ENCODE peak calls at places on chromosomes 2 and 18, in eight cellular contexts. One of them, this sample, is unnamed.

GRCh38 chr18:3594760-3595241 is 144.8 kb downstream of the TGIF1 start:
- DNase-seq in endodermal cell: peak
- DNase-seq in foreskin keratinocyte: peak
- DNase-seq in upper lobe of right lung: no peak
- DNase-seq in PC-9: peak
- DNase-seq in CD8-positive, alpha-beta T cell: no peak
- DNase-seq in tibial artery: no peak
- DNase-seq in K562: no peak
- DNase-seq in this sample: no peak

GRCh38 chr2:28546242-28546641 is 50.4 kb downstream of the PLB1 start:
- DNase-seq in K562: no peak
- DNase-seq in PC-9: no peak
- DNase-seq in endodermal cell: no peak
- DNase-seq in upper lobe of right lung: no peak
- DNase-seq in foreskin keratinocyte: no peak
- DNase-seq in CD8-positive, alpha-beta T cell: no peak
- DNase-seq in tibial artery: no peak
- DNase-seq in this sample: no peak

GRCh38 chr2:105005170-105005569 is 32.7 kb upstream of the MRPS9 start:
- DNase-seq in tibial artery: no peak
- DNase-seq in foreskin keratinocyte: no peak
- DNase-seq in K562: no peak
- DNase-seq in upper lobe of right lung: no peak
- DNase-seq in CD8-positive, alpha-beta T cell: no peak
- DNase-seq in endodermal cell: no peak
- DNase-seq in PC-9: no peak
- DNase-seq in this sample: no peak

GRCh38 chr2:109210431-109211200 is 81.6 kb downstream of the SH3RF3 start:
- DNase-seq in K562: no peak
- DNase-seq in PC-9: no peak
- DNase-seq in upper lobe of right lung: peak
- DNase-seq in foreskin keratinocyte: no peak
- DNase-seq in tibial artery: no peak
- DNase-seq in endodermal cell: peak
- DNase-seq in CD8-positive, alpha-beta T cell: no peak
- DNase-seq in this sample: no peak

GRCh38 chr18:7946724-7947377 is 379.7 kb downstream of the PTPRM start:
- DNase-seq in endodermal cell: peak
- DNase-seq in foreskin keratinocyte: no peak
- DNase-seq in upper lobe of right lung: no peak
- DNase-seq in CD8-positive, alpha-beta T cell: no peak
- DNase-seq in tibial artery: no peak
- DNase-seq in K562: no peak
- DNase-seq in PC-9: peak
- DNase-seq in this sample: peak

GRCh38 chr2:24766609-24767008 is 26.6 kb downstream of the PTRHD1 start:
- DNase-seq in foreskin keratinocyte: no peak
- DNase-seq in K562: no peak
- DNase-seq in PC-9: no peak
- DNase-seq in upper lobe of right lung: no peak
- DNase-seq in CD8-positive, alpha-beta T cell: no peak
- DNase-seq in endodermal cell: no peak
- DNase-seq in tibial artery: no peak
- DNase-seq in this sample: no peak

GRCh38 chr2:228518-229278 is 35.1 kb downstream of the SH3YL1 start:
- DNase-seq in K562: no peak
- DNase-seq in PC-9: no peak
- DNase-seq in upper lobe of right lung: no peak
- DNase-seq in endodermal cell: no peak
- DNase-seq in foreskin keratinocyte: no peak
- DNase-seq in CD8-positive, alpha-beta T cell: no peak
- DNase-seq in tibial artery: no peak
- DNase-seq in this sample: no peak

GRCh38 chr2:235614900-235615712 is 121.3 kb downstream of the AGAP1 start:
- DNase-seq in foreskin keratinocyte: no peak
- DNase-seq in upper lobe of right lung: no peak
- DNase-seq in K562: no peak
- DNase-seq in tibial artery: peak
- DNase-seq in endodermal cell: no peak
- DNase-seq in CD8-positive, alpha-beta T cell: no peak
- DNase-seq in PC-9: peak
- DNase-seq in this sample: peak

GRCh38 chr2:25197336-25198208 is 29.2 kb upstream of the POMC start:
- DNase-seq in upper lobe of right lung: peak
- DNase-seq in foreskin keratinocyte: no peak
- DNase-seq in PC-9: no peak
- DNase-seq in endodermal cell: no peak
- DNase-seq in CD8-positive, alpha-beta T cell: no peak
- DNase-seq in K562: no peak
- DNase-seq in tibial artery: no peak
- DNase-seq in this sample: no peak

GRCh38 chr2:224838335-224838734 is 122.2 kb upstream of the CCDC195 start:
- DNase-seq in tibial artery: no peak
- DNase-seq in upper lobe of right lung: no peak
- DNase-seq in foreskin keratinocyte: no peak
- DNase-seq in CD8-positive, alpha-beta T cell: no peak
- DNase-seq in K562: no peak
- DNase-seq in endodermal cell: no peak
- DNase-seq in PC-9: no peak
- DNase-seq in this sample: no peak

GRCh38 chr2:230877131-230877736 is 12.5 kb downstream of the ITM2C start:
- DNase-seq in endodermal cell: peak
- DNase-seq in tibial artery: no peak
- DNase-seq in upper lobe of right lung: no peak
- DNase-seq in K562: no peak
- DNase-seq in CD8-positive, alpha-beta T cell: no peak
- DNase-seq in PC-9: no peak
- DNase-seq in foreskin keratinocyte: no peak
- DNase-seq in this sample: no peak

GRCh38 chr2:25228848-25229674 is 60.7 kb upstream of the POMC start:
- DNase-seq in K562: peak
- DNase-seq in CD8-positive, alpha-beta T cell: peak
- DNase-seq in upper lobe of right lung: peak
- DNase-seq in foreskin keratinocyte: peak
- DNase-seq in tibial artery: peak
- DNase-seq in endodermal cell: peak
- DNase-seq in PC-9: peak
- DNase-seq in this sample: peak

GRCh38 chr2:63755980-63756379 is 85.7 kb upstream of the UGP2 start:
- DNase-seq in endodermal cell: no peak
- DNase-seq in CD8-positive, alpha-beta T cell: no peak
- DNase-seq in K562: no peak
- DNase-seq in foreskin keratinocyte: no peak
- DNase-seq in PC-9: peak
- DNase-seq in tibial artery: no peak
- DNase-seq in upper lobe of right lung: no peak
- DNase-seq in this sample: no peak

GRCh38 chr2:67255933-67256615 is 141.1 kb upstream of the ETAA1 start:
- DNase-seq in upper lobe of right lung: no peak
- DNase-seq in endodermal cell: no peak
- DNase-seq in tibial artery: no peak
- DNase-seq in K562: no peak
- DNase-seq in CD8-positive, alpha-beta T cell: no peak
- DNase-seq in foreskin keratinocyte: peak
- DNase-seq in PC-9: peak
- DNase-seq in this sample: no peak

GRCh38 chr2:64524604-64525322 is 635 bp downstream of the AFTPH start:
- DNase-seq in foreskin keratinocyte: no peak
- DNase-seq in PC-9: no peak
- DNase-seq in upper lobe of right lung: no peak
- DNase-seq in CD8-positive, alpha-beta T cell: no peak
- DNase-seq in tibial artery: no peak
- DNase-seq in K562: no peak
- DNase-seq in endodermal cell: peak
- DNase-seq in this sample: peak

GRCh38 chr2:6810961-6811360 is 54.7 kb downstream of the CMPK2 start:
- DNase-seq in PC-9: no peak
- DNase-seq in CD8-positive, alpha-beta T cell: no peak
- DNase-seq in foreskin keratinocyte: no peak
- DNase-seq in K562: no peak
- DNase-seq in endodermal cell: no peak
- DNase-seq in tibial artery: no peak
- DNase-seq in upper lobe of right lung: no peak
- DNase-seq in this sample: no peak

GRCh38 chr2:43170733-43171101 is 55.7 kb downstream of the ZFP36L2 start:
- DNase-seq in PC-9: peak
- DNase-seq in CD8-positive, alpha-beta T cell: no peak
- DNase-seq in upper lobe of right lung: no peak
- DNase-seq in K562: no peak
- DNase-seq in endodermal cell: peak
- DNase-seq in foreskin keratinocyte: no peak
- DNase-seq in tibial artery: no peak
- DNase-seq in this sample: no peak

GRCh38 chr2:181876614-181877063 is 14.9 kb upstream of the ITPRID2 start:
- DNase-seq in foreskin keratinocyte: peak
- DNase-seq in K562: no peak
- DNase-seq in tibial artery: no peak
- DNase-seq in endodermal cell: no peak
- DNase-seq in CD8-positive, alpha-beta T cell: no peak
- DNase-seq in PC-9: peak
- DNase-seq in upper lobe of right lung: no peak
- DNase-seq in this sample: no peak

GRCh38 chr18:69820538-69820937 is 127.1 kb downstream of the CD226 start:
- DNase-seq in K562: no peak
- DNase-seq in upper lobe of right lung: no peak
- DNase-seq in CD8-positive, alpha-beta T cell: no peak
- DNase-seq in foreskin keratinocyte: no peak
- DNase-seq in PC-9: no peak
- DNase-seq in endodermal cell: no peak
- DNase-seq in tibial artery: no peak
- DNase-seq in this sample: no peak

DNA sequence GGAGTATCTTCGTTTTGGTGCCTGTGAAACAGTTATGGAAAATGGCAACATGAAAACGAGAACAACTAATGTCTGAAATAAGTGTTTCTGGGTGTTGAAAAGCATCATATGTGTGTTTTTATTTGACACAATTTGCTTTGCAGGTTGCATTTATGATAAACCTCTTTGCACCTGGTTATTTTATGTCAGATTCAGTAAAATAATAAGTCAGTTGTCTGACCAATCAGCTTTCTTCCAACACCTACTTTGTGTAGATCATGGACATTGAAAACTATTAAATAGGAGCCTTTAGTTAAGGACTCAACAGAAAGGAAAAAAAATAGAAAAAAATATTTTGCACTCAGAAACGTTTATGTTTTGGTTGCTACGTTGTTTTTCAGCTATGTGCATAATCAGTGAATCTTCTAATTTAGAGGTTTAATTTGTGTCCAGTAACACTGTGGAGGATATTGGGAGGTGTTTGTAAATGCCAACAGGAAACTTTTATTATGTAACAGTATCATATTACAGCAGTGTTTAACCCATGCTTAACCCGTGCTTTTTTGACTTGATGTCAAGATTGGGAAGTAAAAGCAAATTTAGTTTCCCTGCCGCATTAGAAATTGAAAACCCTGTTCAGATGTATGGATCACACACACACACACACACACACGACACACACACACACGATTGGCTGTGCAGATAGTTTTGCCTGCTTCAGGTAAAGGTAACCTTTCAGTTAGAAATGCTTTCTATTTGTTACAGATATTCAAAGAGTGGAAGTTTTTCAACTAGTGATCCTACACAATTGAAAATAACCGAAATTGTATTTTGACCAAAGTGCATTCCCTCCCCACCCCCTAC is 2.6 kb downstream of the PKP4 start:
- DNase-seq in CD8-positive, alpha-beta T cell: no peak
- DNase-seq in K562: no peak
- DNase-seq in endodermal cell: no peak
- DNase-seq in foreskin keratinocyte: no peak
- DNase-seq in tibial artery: no peak
- DNase-seq in PC-9: no peak
- DNase-seq in upper lobe of right lung: no peak
- DNase-seq in this sample: no peak
- H3K27ac ChIP-seq in CD8-positive, alpha-beta T cell: no peak
- H3K27ac ChIP-seq in K562: no peak
- H3K27ac ChIP-seq in endodermal cell: no peak
- H3K27ac ChIP-seq in foreskin keratinocyte: no peak
- H3K27ac ChIP-seq in tibial artery: no peak
- H3K27ac ChIP-seq in PC-9: no peak
- H3K27ac ChIP-seq in upper lobe of right lung: no peak
- H3K27ac ChIP-seq in this sample: peak

GRCh38 chr18:58231930-58232329 is 187.9 kb downstream of the NEDD4L start:
- DNase-seq in PC-9: no peak
- DNase-seq in foreskin keratinocyte: no peak
- DNase-seq in K562: peak
- DNase-seq in CD8-positive, alpha-beta T cell: no peak
- DNase-seq in tibial artery: no peak
- DNase-seq in endodermal cell: no peak
- DNase-seq in upper lobe of right lung: no peak
- DNase-seq in this sample: peak
- H3K27ac ChIP-seq in PC-9: no peak
- H3K27ac ChIP-seq in foreskin keratinocyte: peak
- H3K27ac ChIP-seq in K562: no peak
- H3K27ac ChIP-seq in CD8-positive, alpha-beta T cell: no peak
- H3K27ac ChIP-seq in tibial artery: no peak
- H3K27ac ChIP-seq in endodermal cell: no peak
- H3K27ac ChIP-seq in upper lobe of right lung: no peak
- H3K27ac ChIP-seq in this sample: peak

DNA sequence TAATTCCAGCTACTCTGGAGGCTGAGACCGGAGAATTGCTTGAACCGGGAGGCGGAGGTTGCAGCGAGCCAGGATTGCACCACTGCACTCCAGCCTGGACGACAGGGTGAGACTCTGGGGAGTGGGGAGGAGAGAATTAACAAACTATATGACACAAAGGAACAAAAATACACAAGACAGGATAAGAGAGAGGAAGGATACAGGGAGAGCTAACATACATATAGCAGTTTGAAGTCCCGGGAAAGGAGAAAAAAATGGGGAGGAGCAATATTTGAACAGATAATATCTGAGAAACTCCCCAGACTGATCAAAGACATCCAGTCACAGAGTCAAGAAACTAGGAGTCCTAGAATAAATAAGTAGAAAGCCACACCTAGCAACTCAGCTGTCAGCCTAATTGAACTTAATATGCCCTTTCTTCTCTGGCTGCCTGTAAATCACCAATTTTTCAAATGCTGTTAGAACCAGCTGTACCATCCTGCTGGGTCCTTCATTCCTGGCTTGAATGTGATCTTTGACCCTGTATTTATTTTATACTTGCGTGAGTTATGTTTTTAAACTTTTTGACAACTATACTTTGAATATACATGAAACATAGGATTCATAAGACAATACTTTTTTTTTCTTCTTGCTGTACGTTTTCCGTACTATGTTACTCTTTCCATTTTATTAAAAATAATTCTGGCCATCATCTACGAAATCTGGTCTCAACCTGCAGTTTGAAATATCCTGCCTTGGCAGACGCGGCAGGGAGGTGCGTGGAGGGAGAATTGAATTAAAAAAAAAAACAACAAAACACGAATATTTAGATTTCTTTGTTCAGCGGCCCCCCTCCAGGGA is 876 bp upstream of the CYP27A1 start:
- DNase-seq in PC-9: peak
- DNase-seq in tibial artery: no peak
- DNase-seq in upper lobe of right lung: peak
- DNase-seq in CD8-positive, alpha-beta T cell: no peak
- DNase-seq in foreskin keratinocyte: no peak
- DNase-seq in K562: no peak
- DNase-seq in endodermal cell: no peak
- DNase-seq in this sample: no peak
- H3K27ac ChIP-seq in PC-9: no peak
- H3K27ac ChIP-seq in tibial artery: peak
- H3K27ac ChIP-seq in upper lobe of right lung: peak
- H3K27ac ChIP-seq in CD8-positive, alpha-beta T cell: no peak
- H3K27ac ChIP-seq in foreskin keratinocyte: no peak
- H3K27ac ChIP-seq in K562: no peak
- H3K27ac ChIP-seq in endodermal cell: no peak
- H3K27ac ChIP-seq in this sample: peak

GRCh38 chr18:31430554-31430953 is 17.0 kb upstream of the DSG3 start:
- DNase-seq in upper lobe of right lung: no peak
- DNase-seq in endodermal cell: no peak
- DNase-seq in tibial artery: no peak
- DNase-seq in foreskin keratinocyte: no peak
- DNase-seq in CD8-positive, alpha-beta T cell: no peak
- DNase-seq in PC-9: no peak
- DNase-seq in K562: no peak
- DNase-seq in this sample: no peak
- H3K27ac ChIP-seq in upper lobe of right lung: no peak
- H3K27ac ChIP-seq in endodermal cell: no peak
- H3K27ac ChIP-seq in tibial artery: no peak
- H3K27ac ChIP-seq in foreskin keratinocyte: peak
- H3K27ac ChIP-seq in CD8-positive, alpha-beta T cell: no peak
- H3K27ac ChIP-seq in PC-9: no peak
- H3K27ac ChIP-seq in K562: no peak
- H3K27ac ChIP-seq in this sample: no peak

This sample was measured in body of pancreas.